ENCODE peak calls at places on chromosomes 11 and 22, in five cellular contexts. H is foreskin keratinocyte; F is GM23248; V is AG04450; A is CD8-positive, alpha-beta T cell. Z is an unnamed sample.

GRCh38 chr11:11979487-11980117 is 28.8 kb downstream of the DKK3 start:
- DNase-seq in H (peak), F (peak), V (no peak), A (no peak), Z (no peak)

GRCh38 chr11:130489716-130490115 is 41.3 kb downstream of the ADAMTS15 start:
- DNase-seq in H (no peak), F (no peak), V (no peak), A (no peak), Z (no peak)

GRCh38 chr11:70502677-70503076 is 104.3 kb downstream of the CTTN start:
- DNase-seq in H (no peak), F (no peak), V (no peak), A (no peak), Z (no peak)

GRCh38 chr11:19559746-19560145 is 152.9 kb upstream of the NAV2 start:
- DNase-seq in H (no peak), F (no peak), V (no peak), A (no peak), Z (no peak)

GRCh38 chr11:123443851-123444623 is 14.0 kb downstream of the GRAMD1B start:
- DNase-seq in H (no peak), F (no peak), V (no peak), A (no peak), Z (no peak)

GRCh38 chr11:95245038-95245437 is 14.0 kb upstream of the SESN3 start:
- DNase-seq in H (peak), F (peak), V (no peak), A (no peak), Z (no peak)

GRCh38 chr11:74453373-74453975 is 13.9 kb downstream of the KCNE3 start:
- DNase-seq in H (peak), F (peak), V (peak), A (peak), Z (no peak)

GRCh38 chr11:35614949-35615569 is 3.2 kb upstream of the FJX1 start:
- DNase-seq in H (peak), F (peak), V (no peak), A (no peak), Z (no peak)

GRCh38 chr22:44182591-44183588 is 2.2 kb downstream of the PARVG start:
- DNase-seq in H (no peak), F (no peak), V (no peak), A (peak), Z (no peak)

GRCh38 chr22:20298803-20299735 is 20.8 kb downstream of the DGCR6L start:
- DNase-seq in H (peak), F (peak), V (peak), A (peak), Z (peak)

GRCh38 chr22:20997536-20998257 is 4.2 kb downstream of the THAP7 start:
- DNase-seq in H (no peak), F (no peak), V (no peak), A (no peak), Z (no peak)

GRCh38 chr11:134975866-134976265 is 563.8 kb upstream of the B3GAT1 start:
- DNase-seq in H (no peak), F (no peak), V (no peak), A (no peak), Z (no peak)

GRCh38 chr11:56764976-56765375 is 16.5 kb upstream of the OR9G4 start:
- DNase-seq in H (peak), F (peak), V (no peak), A (no peak), Z (no peak)

GRCh38 chr11:1341928-1342524 is 32.6 kb upstream of the TOLLIP start:
- DNase-seq in H (peak), F (peak), V (no peak), A (no peak), Z (peak)

GRCh38 chr11:11312738-11313137 is 40.3 kb downstream of the CSNK2A3 start:
- DNase-seq in H (no peak), F (no peak), V (no peak), A (no peak), Z (no peak)

GRCh38 chr11:60927600-60927999 is 3.3 kb downstream of the TMEM132A start:
- DNase-seq in H (no peak), F (no peak), V (no peak), A (no peak), Z (no peak)

GRCh38 chr11:86115542-86116385 is 46.9 kb upstream of the PICALM start:
- DNase-seq in H (no peak), F (peak), V (no peak), A (no peak), Z (no peak)

GRCh38 chr11:15889972-15890371 is 466.4 kb downstream of the SOX6 start:
- DNase-seq in H (no peak), F (no peak), V (peak), A (no peak), Z (no peak)

GRCh38 chr11:2799881-2800654 is 85.5 kb downstream of the CDKN1C start:
- DNase-seq in H (no peak), F (no peak), V (no peak), A (no peak), Z (no peak)

GRCh38 chr11:114738954-114739353 is 60.6 kb downstream of the NXPE2 start:
- DNase-seq in H (peak), F (peak), V (peak), A (peak), Z (no peak)

GRCh38 chr11:104306862-104307474 is 143.0 kb upstream of the PDGFD start:
- DNase-seq in H (no peak), F (no peak), V (no peak), A (no peak), Z (no peak)

GRCh38 chr22:20571531-20572007 is 64.2 kb downstream of the MED15 start:
- DNase-seq in H (no peak), F (peak), V (no peak), A (peak), Z (no peak)

GRCh38 chr11:129374993-129375721 is 491 bp upstream of the BARX2 start:
- DNase-seq in H (peak), F (peak), V (no peak), A (no peak), Z (peak)

GRCh38 chr11:129377739-129378138 is 2.1 kb downstream of the BARX2 start:
- DNase-seq in H (peak), F (no peak), V (no peak), A (no peak), Z (no peak)

GRCh38 chr11:129376658-129377341 is 1.2 kb downstream of the BARX2 start:
- DNase-seq in H (no peak), F (no peak), V (no peak), A (no peak), Z (no peak)

GRCh38 chr11:129374081-129374992 is 1.3 kb upstream of the BARX2 start:
- DNase-seq in H (no peak), F (peak), V (no peak), A (no peak), Z (no peak)

DNA sequence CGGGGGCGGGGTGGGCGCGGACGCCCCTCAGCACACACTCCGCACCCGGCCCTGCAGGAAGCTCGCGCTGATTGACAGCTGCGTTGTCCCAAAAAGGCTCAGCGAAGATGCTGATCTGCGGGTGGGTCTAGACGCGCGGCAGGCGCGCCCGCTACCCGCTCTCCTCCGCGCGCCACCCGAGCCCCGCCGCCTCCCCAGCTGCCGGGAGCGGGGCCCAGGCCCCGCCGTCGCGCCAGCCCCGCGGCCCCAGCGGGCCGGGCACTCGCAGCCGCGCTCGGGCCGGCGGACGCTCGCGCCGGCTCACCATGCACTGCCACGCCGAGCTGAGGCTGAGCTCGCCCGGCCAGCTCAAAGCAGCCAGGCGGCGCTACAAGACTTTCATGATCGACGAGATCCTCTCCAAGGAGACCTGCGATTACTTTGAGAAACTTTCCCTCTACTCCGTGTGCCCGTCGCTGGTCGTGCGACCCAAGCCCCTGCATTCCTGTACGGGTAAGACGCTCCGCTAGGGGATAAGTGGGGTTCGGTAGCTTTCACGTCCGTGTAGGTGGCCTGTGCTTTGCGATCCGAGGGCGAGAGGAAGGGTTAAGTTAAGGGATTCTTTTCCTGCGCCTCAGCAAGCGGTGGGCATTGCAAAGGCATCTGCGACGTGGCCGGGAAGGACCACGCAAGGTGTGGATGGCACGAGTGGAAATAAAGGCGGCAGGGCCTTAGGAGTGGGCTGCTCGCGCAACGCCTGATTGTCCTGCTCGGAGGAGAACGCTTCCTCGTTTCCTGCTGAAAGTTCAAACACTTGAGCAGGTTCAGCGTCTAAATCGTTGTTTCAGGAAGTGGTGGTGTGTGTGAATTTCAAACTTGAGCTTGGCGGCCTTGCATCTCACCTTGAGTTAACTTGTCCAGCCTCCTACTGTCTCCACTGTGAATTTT is at the start of gene BARX2:
- DNase-seq in H (peak), F (peak), V (peak), A (no peak), Z (peak)
- H3K27ac ChIP-seq in H (peak), F (no peak), V (no peak), A (no peak), Z (peak)

GRCh38 chr11:111388431-111388830 is 9.4 kb upstream of the POU2AF1 start:
- DNase-seq in H (no peak), F (no peak), V (no peak), A (no peak), Z (no peak)
- H3K27ac ChIP-seq in H (no peak), F (no peak), V (no peak), A (no peak), Z (no peak)

GRCh38 chr11:8792636-8793035 is 110.0 kb downstream of the RPL27A start:
- DNase-seq in H (no peak), F (no peak), V (no peak), A (no peak), Z (no peak)

GRCh38 chr11:8788616-8789015 is 106.0 kb downstream of the RPL27A start:
- DNase-seq in H (no peak), F (no peak), V (no peak), A (no peak), Z (no peak)

GRCh38 chr11:8789864-8790263 is 107.3 kb downstream of the RPL27A start:
- DNase-seq in H (no peak), F (no peak), V (no peak), A (no peak), Z (no peak)

GRCh38 chr11:8793114-8793777 is 110.7 kb downstream of the RPL27A start:
- DNase-seq in H (no peak), F (no peak), V (no peak), A (no peak), Z (no peak)

DNA sequence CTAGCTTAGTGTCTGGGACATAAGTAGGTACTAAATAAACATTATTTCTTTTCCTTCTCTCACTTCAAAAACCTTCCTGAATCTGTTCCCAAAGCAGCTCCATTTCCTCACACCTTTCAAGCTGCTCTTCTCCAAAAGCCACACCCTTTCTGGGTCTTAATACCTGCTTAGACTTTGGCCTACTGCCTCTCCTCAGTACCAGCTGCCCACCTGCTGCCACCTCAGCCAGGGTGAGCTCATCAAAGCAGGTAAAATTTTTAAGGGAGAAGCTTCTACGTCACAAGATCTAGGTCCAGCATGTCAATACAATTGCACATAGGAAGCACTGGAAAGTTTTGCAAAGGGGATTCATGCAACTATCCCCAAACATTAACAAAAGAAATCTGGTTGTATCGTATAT is 108.4 kb downstream of the RPL27A start:
- DNase-seq in H (no peak), F (no peak), V (no peak), A (no peak), Z (no peak)
- H3K27ac ChIP-seq in H (no peak), F (no peak), V (no peak), A (no peak), Z (no peak)

GRCh38 chr22:40534379-40535188 is 101.9 kb downstream of the MRTFA start:
- DNase-seq in H (no peak), F (peak), V (no peak), A (no peak), Z (no peak)
- H3K27ac ChIP-seq in H (peak), F (peak), V (peak), A (no peak), Z (peak)

DNA sequence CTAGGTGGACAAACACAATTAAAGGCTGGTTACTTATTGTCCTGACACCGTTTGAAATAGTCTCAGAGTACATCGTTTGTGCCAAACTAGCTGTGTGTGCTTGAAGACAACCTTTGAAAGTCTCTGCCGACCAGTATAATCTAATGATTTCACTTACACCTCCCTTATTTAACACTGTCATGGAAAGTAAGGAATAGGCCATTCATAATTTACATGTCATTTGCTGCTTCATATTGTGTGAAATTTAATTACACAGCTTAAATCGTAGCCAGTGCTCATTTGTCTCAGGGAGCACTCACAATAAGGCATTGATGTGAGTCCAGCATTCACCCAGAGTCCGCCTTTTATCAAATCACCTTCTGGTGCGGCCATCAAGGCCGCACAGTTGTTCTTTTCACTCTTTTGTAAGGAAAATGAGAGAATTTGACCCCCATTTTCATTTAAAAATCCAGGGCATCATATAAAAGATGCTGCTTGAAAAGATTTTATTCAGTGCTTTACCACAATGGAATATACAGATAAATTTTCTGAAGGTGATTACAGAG is 46.9 kb downstream of the PAX6 start:
- DNase-seq in H (no peak), F (no peak), V (no peak), A (no peak), Z (no peak)
- H3K27ac ChIP-seq in H (no peak), F (no peak), V (no peak), A (no peak), Z (no peak)

Z was measured in caudate nucleus.